ENCODE peak calls at places on chromosome 5, in seven cellular contexts. W, A, T, N, I, Q and F are unnamed samples.

GRCh38 chr5:111364992-111365391 is 140.8 kb downstream of the CAMK4 start:
- DNase-seq in W (peak), A (no peak), T (no peak), N (no peak), I (no peak), Q (no peak), F (no peak)

GRCh38 chr5:677131-678101 is 15.7 kb downstream of the TPPP start:
- DNase-seq in W (no peak), A (peak), T (peak), N (no peak), I (no peak), Q (peak), F (peak)

GRCh38 chr5:119355636-119356383 is at the start of gene TNFAIP8:
- DNase-seq in W (peak), A (peak), T (no peak), N (no peak), I (no peak), Q (peak), F (peak)

GRCh38 chr5:52993367-52993766 is 4.2 kb downstream of the ITGA2 start:
- DNase-seq in W (no peak), A (no peak), T (no peak), N (no peak), I (no peak), Q (no peak), F (no peak)

GRCh38 chr5:148386041-148386440 is 2.3 kb downstream of the FBXO38 start:
- DNase-seq in W (no peak), A (no peak), T (no peak), N (no peak), I (no peak), Q (no peak), F (no peak)

GRCh38 chr5:115151208-115151805 is 18.4 kb downstream of the TRIM36 start:
- DNase-seq in W (no peak), A (no peak), T (no peak), N (no peak), I (no peak), Q (no peak), F (no peak)

GRCh38 chr5:69368458-69369368 is 607 bp downstream of the AK6 start:
- DNase-seq in W (peak), A (no peak), T (no peak), N (no peak), I (no peak), Q (no peak), F (no peak)

GRCh38 chr5:17114233-17114632 is 103.2 kb upstream of the BASP1 start:
- DNase-seq in W (no peak), A (no peak), T (no peak), N (no peak), I (no peak), Q (no peak), F (no peak)

GRCh38 chr5:11387382-11387781 is 516.9 kb downstream of the CTNND2 start:
- DNase-seq in W (no peak), A (no peak), T (no peak), N (no peak), I (no peak), Q (no peak), F (no peak)

GRCh38 chr5:54254482-54255198 is 55.7 kb downstream of the ARL15 start:
- DNase-seq in W (no peak), A (no peak), T (no peak), N (no peak), I (no peak), Q (no peak), F (peak)

GRCh38 chr5:141007791-141008190 is 41.5 kb downstream of the PCDHAC2 start:
- DNase-seq in W (no peak), A (no peak), T (no peak), N (no peak), I (no peak), Q (no peak), F (no peak)

GRCh38 chr5:136750507-136750906 is 385.2 kb upstream of the TRPC7 start:
- DNase-seq in W (no peak), A (no peak), T (no peak), N (peak), I (no peak), Q (no peak), F (no peak)

GRCh38 chr5:67383451-67383850 is 186.9 kb upstream of the CD180 start:
- DNase-seq in W (no peak), A (no peak), T (no peak), N (no peak), I (no peak), Q (no peak), F (no peak)

GRCh38 chr5:173435543-173435942 is 107.3 kb upstream of the STC2 start:
- DNase-seq in W (no peak), A (no peak), T (no peak), N (no peak), I (no peak), Q (no peak), F (no peak)

GRCh38 chr5:132259061-132259851 is 1.8 kb downstream of the PDLIM4 start:
- DNase-seq in W (peak), A (peak), T (peak), N (no peak), I (no peak), Q (peak), F (peak)

GRCh38 chr5:59564895-59565294 is 328.6 kb downstream of the PDE4D start:
- DNase-seq in W (no peak), A (no peak), T (no peak), N (no peak), I (no peak), Q (no peak), F (no peak)

GRCh38 chr5:176533390-176533789 is 3.8 kb downstream of the RNF44 start:
- DNase-seq in W (no peak), A (no peak), T (no peak), N (no peak), I (no peak), Q (peak), F (peak)

GRCh38 chr5:14669975-14670374 is 5.5 kb downstream of the OTULIN start:
- DNase-seq in W (peak), A (no peak), T (no peak), N (no peak), I (no peak), Q (no peak), F (no peak)

GRCh38 chr5:170221319-170221718 is 11.5 kb upstream of the C5orf58 start:
- DNase-seq in W (peak), A (no peak), T (no peak), N (no peak), I (no peak), Q (no peak), F (no peak)

GRCh38 chr5:97998946-97999345 is 774.5 kb upstream of the RGMB start:
- DNase-seq in W (peak), A (no peak), T (no peak), N (no peak), I (no peak), Q (no peak), F (no peak)

GRCh38 chr5:180908998-180909731 is 10.2 kb downstream of the BTNL8 start:
- DNase-seq in W (no peak), A (no peak), T (no peak), N (no peak), I (no peak), Q (no peak), F (no peak)

GRCh38 chr5:121366515-121366914 is 485.2 kb upstream of the FTMT start:
- DNase-seq in W (peak), A (no peak), T (no peak), N (no peak), I (no peak), Q (no peak), F (no peak)

GRCh38 chr5:115419794-115420585 is 123.5 kb upstream of the CCDC112 start:
- DNase-seq in W (peak), A (no peak), T (no peak), N (no peak), I (no peak), Q (no peak), F (no peak)

GRCh38 chr5:93715776-93716175 is 25.6 kb downstream of the POU5F2 start:
- DNase-seq in W (no peak), A (no peak), T (no peak), N (no peak), I (no peak), Q (no peak), F (no peak)

GRCh38 chr5:167982-168660 is 23.2 kb upstream of the LRRC14B start:
- DNase-seq in W (peak), A (peak), T (no peak), N (no peak), I (no peak), Q (peak), F (no peak)

GRCh38 chr5:153965102-153965645 is 73.5 kb downstream of the FAM114A2 start:
- DNase-seq in W (peak), A (peak), T (no peak), N (no peak), I (no peak), Q (no peak), F (peak)

GRCh38 chr5:154967419-154968024 is 26.6 kb downstream of the MRPL22 start:
- DNase-seq in W (peak), A (no peak), T (no peak), N (no peak), I (no peak), Q (no peak), F (no peak)

GRCh38 chr5:97056263-97056662 is 86.1 kb downstream of the LIX1 start:
- DNase-seq in W (no peak), A (no peak), T (no peak), N (no peak), I (no peak), Q (no peak), F (no peak)

GRCh38 chr5:169300468-169301385 is at the start of gene SLIT3:
- DNase-seq in W (peak), A (peak), T (no peak), N (peak), I (peak), Q (peak), F (peak)

GRCh38 chr5:15717002-15717401 is 217.0 kb downstream of the FBXL7 start:
- DNase-seq in W (peak), A (no peak), T (no peak), N (no peak), I (no peak), Q (no peak), F (no peak)

GRCh38 chr5:154176191-154176590 is 14.3 kb upstream of the GALNT10 start:
- DNase-seq in W (peak), A (no peak), T (no peak), N (no peak), I (no peak), Q (no peak), F (no peak)

GRCh38 chr5:90878549-90879196 is 320.1 kb downstream of the ADGRV1 start:
- DNase-seq in W (peak), A (no peak), T (no peak), N (no peak), I (no peak), Q (no peak), F (no peak)

GRCh38 chr5:108642170-108642906 is 105.4 kb upstream of the FER start:
- DNase-seq in W (peak), A (peak), T (no peak), N (no peak), I (no peak), Q (no peak), F (peak)

GRCh38 chr5:135977375-135977928 is 22.7 kb upstream of the LECT2 start:
- DNase-seq in W (peak), A (peak), T (no peak), N (no peak), I (peak), Q (peak), F (peak)

GRCh38 chr5:108521841-108522506 is 140.1 kb upstream of the FBXL17 start:
- DNase-seq in W (peak), A (no peak), T (no peak), N (no peak), I (no peak), Q (no peak), F (no peak)

GRCh38 chr5:57862471-57863282 is 380.1 kb upstream of the ACTBL2 start:
- DNase-seq in W (peak), A (no peak), T (no peak), N (peak), I (no peak), Q (no peak), F (no peak)

GRCh38 chr5:56840597-56840996 is 25.2 kb downstream of the MAP3K1 start:
- DNase-seq in W (no peak), A (no peak), T (no peak), N (no peak), I (no peak), Q (no peak), F (no peak)

GRCh38 chr5:56839062-56839461 is 23.7 kb downstream of the MAP3K1 start:
- DNase-seq in W (no peak), A (no peak), T (no peak), N (no peak), I (no peak), Q (no peak), F (no peak)

GRCh38 chr5:56837386-56837785 is 22.0 kb downstream of the MAP3K1 start:
- DNase-seq in W (no peak), A (no peak), T (no peak), N (no peak), I (no peak), Q (no peak), F (no peak)

GRCh38 chr5:56837956-56838355 is 22.6 kb downstream of the MAP3K1 start:
- DNase-seq in W (no peak), A (no peak), T (no peak), N (no peak), I (no peak), Q (no peak), F (no peak)

GRCh38 chr5:56838409-56839039 is 23.2 kb downstream of the MAP3K1 start:
- DNase-seq in W (peak), A (no peak), T (no peak), N (no peak), I (no peak), Q (no peak), F (no peak)
- H3K27ac ChIP-seq in W (peak), A (peak), T (peak), N (no peak), I (peak), Q (no peak), F (peak)

GRCh38 chr5:110354341-110354740 is 372.1 kb downstream of the TMEM232 start:
- DNase-seq in W (no peak), A (no peak), T (no peak), N (no peak), I (no peak), Q (no peak), F (no peak)
- H3K27ac ChIP-seq in W (no peak), A (no peak), T (peak), N (no peak), I (no peak), Q (no peak), F (no peak)

GRCh38 chr5:149801307-149801985 is 71.3 kb downstream of the PPARGC1B start:
- DNase-seq in W (no peak), A (no peak), T (no peak), N (no peak), I (no peak), Q (no peak), F (no peak)

GRCh38 chr5:149800563-149801103 is 70.5 kb downstream of the PPARGC1B start:
- DNase-seq in W (no peak), A (no peak), T (no peak), N (no peak), I (no peak), Q (no peak), F (no peak)

GRCh38 chr5:149803641-149804468 is 73.7 kb downstream of the PPARGC1B start:
- DNase-seq in W (peak), A (no peak), T (no peak), N (peak), I (no peak), Q (no peak), F (peak)

GRCh38 chr5:149803153-149803552 is 73.0 kb downstream of the PPARGC1B start:
- DNase-seq in W (no peak), A (no peak), T (no peak), N (no peak), I (no peak), Q (no peak), F (no peak)

GRCh38 chr5:149802008-149802407 is 71.9 kb downstream of the PPARGC1B start:
- DNase-seq in W (no peak), A (no peak), T (no peak), N (no peak), I (no peak), Q (no peak), F (peak)
- H3K27ac ChIP-seq in W (no peak), A (no peak), T (no peak), N (peak), I (no peak), Q (no peak), F (peak)

GRCh38 chr5:82023530-82024095 is 51.8 kb downstream of the ATG10 start:
- DNase-seq in W (peak), A (no peak), T (no peak), N (no peak), I (no peak), Q (no peak), F (no peak)
- H3K27ac ChIP-seq in W (no peak), A (no peak), T (no peak), N (no peak), I (no peak), Q (no peak), F (no peak)

DNA sequence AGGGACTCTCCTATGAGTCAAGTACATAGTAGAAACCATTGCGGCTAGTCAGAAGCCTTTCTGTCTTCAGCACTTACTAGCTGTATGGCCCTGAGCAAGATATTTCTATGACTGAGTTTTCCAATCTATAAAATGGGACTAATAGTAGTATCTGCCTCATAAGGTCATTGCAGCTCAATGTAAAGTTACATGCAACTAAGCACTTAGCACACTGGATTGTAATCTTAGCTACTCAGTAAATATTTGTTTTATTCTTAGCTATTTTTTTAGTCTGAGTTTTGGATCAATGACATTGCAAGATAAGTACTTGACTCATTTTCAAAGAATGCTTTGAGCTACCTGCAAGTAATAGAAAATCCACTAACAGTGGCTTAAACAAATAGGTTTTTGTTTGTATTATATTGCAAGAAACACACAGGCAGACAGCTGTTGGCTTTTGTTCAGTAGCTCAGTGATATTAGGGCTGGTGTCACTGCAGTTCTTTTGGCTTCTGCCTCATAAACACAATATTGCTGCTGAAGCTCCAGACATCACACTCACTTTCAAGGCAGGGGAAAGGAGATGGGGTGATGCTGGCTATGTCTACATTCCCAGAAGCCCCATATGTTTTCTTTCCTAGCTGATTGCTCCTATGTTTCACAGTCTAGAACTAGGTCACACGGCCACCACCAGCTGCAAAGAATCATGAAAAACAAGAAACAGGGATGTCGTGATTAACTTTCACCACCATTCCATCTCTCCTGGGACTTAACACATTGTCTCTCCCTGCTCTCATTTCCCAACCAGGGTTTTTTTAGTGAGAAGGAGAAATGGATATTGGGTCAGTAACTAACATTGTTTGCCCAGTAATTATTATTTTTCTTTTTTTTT is 26.9 kb upstream of the FAT2 start:
- DNase-seq in W (no peak), A (no peak), T (no peak), N (no peak), I (no peak), Q (no peak), F (no peak)
- H3K27ac ChIP-seq in W (no peak), A (no peak), T (no peak), N (no peak), I (no peak), Q (no peak), F (no peak)

DNA sequence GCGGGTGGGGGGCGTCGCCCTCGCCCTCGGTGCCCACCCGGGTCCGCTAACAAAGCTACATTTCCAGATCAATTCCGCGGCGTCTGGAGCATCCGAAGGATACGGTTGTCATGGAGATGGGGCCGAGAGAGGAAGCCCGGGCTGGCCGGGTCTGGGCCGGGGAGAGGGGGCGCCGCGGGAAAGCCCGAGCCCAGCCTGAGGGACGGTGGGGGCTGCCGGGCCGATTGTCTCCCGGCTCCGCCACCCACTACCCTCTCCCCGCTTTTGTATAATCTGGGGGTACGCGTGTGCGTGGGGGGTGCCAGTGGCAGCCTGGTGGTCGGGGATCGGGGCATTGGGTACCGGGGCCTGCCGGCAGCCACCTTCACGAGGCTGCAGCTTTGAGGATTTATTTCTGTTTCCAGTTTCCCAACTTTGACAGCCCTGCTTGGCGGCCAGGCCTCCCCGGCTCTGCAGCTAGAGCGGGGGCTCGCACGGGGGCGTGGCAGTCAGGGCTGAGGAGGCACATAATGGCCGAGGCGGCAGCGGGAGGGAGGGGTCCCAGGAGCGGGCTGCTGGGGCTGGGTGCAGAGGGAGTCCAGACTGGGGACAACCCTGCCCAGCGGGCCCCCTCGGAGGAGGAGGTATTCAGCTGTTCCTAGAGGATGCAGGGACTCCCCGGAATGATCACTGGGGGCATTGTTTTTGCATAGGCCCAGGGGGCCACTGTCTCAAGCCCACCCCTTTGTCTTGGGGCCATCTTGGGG is 626 bp downstream of the PSD2 start:
- DNase-seq in W (no peak), A (no peak), T (no peak), N (no peak), I (no peak), Q (no peak), F (no peak)
- H3K27ac ChIP-seq in W (no peak), A (no peak), T (peak), N (peak), I (no peak), Q (no peak), F (no peak)

GRCh38 chr5:124843596-124843899 is 97.1 kb upstream of the ZNF608 start:
- DNase-seq in W (no peak), A (no peak), T (no peak), N (no peak), I (no peak), Q (no peak), F (no peak)
- H3K27ac ChIP-seq in W (no peak), A (no peak), T (no peak), N (no peak), I (no peak), Q (no peak), F (no peak)